ENCODE peak calls at places on chromosomes 3 and 15, in nine cellular contexts. L is activated effector memory CD4-positive, alpha-beta T cell treated with Interleukin-2 at 50 U/mL for 16 hours; T is GM12865; D is MCF 10A; C is progenitor cell of endocrine pancreas; G is Jurkat, Clone E6-1; M is epithelial cell of esophagus; Q is foreskin fibroblast; F is type B pancreatic cell. E is an unnamed sample.

GRCh38 chr3:43783987-43784639 is 93.4 kb downstream of the ABHD5 start:
- DNase-seq in M (no peak), D (no peak), C (no peak), F (no peak), T (no peak), L (no peak), Q (no peak), G (no peak), E (no peak)

GRCh38 chr15:67918205-67918861 is 78.5 kb upstream of the RNU6-1 start:
- DNase-seq in C (no peak), M (no peak), G (no peak), Q (no peak), F (no peak), L (no peak), T (no peak), D (no peak), E (no peak)

GRCh38 chr3:105835606-105836005 is 33.2 kb downstream of the CBLB start:
- DNase-seq in T (no peak), C (no peak), Q (no peak), L (no peak), F (no peak), M (no peak), D (no peak), G (no peak), E (no peak)

GRCh38 chr3:76565496-76566210 is 474.2 kb upstream of the ROBO2 start:
- DNase-seq in F (no peak), G (no peak), M (no peak), D (no peak), Q (no peak), T (peak), L (no peak), C (no peak), E (no peak)

GRCh38 chr15:99906356-99906755 is 173.1 kb upstream of the LYSMD4 start:
- DNase-seq in D (no peak), M (no peak), L (no peak), T (no peak), G (no peak), C (no peak), F (no peak), Q (no peak), E (no peak)

GRCh38 chr15:90836296-90836871 is 32.0 kb upstream of the FURIN start:
- DNase-seq in T (no peak), Q (peak), F (no peak), L (no peak), D (peak), M (peak), G (no peak), C (no peak), E (no peak)

GRCh38 chr3:33954956-33955355 is 156.5 kb downstream of the PDCD6IP start:
- DNase-seq in C (no peak), L (no peak), F (no peak), M (no peak), D (peak), Q (peak), T (no peak), G (no peak), E (no peak)

GRCh38 chr3:7876741-7877297 is 624.8 kb upstream of the LMCD1 start:
- DNase-seq in G (peak), L (peak), C (no peak), T (no peak), M (peak), D (no peak), F (no peak), Q (no peak), E (peak)

GRCh38 chr3:79871656-79872055 is 103.9 kb upstream of the ROBO1 start:
- DNase-seq in M (no peak), G (no peak), D (no peak), Q (peak), C (no peak), L (no peak), T (no peak), F (no peak), E (no peak)

GRCh38 chr3:51706021-51706485 is 815 bp upstream of the GRM2 start:
- DNase-seq in F (no peak), D (no peak), C (no peak), M (no peak), Q (no peak), T (no peak), G (no peak), L (no peak), E (no peak)

GRCh38 chr3:64140651-64141050 is 84.6 kb downstream of the PRICKLE2 start:
- DNase-seq in Q (peak), F (no peak), G (no peak), C (no peak), T (no peak), M (no peak), L (no peak), D (no peak), E (no peak)

GRCh38 chr3:46490338-46491084 is 7.3 kb upstream of the RTP3 start:
- DNase-seq in M (no peak), G (no peak), C (no peak), T (no peak), D (peak), F (no peak), Q (peak), L (no peak), E (no peak)

GRCh38 chr3:195124378-195124985 is 146.5 kb downstream of the XXYLT1 start:
- DNase-seq in C (no peak), M (no peak), F (no peak), G (no peak), L (no peak), D (no peak), Q (no peak), T (no peak), E (no peak)

GRCh38 chr15:58244546-58244945 is 106.4 kb downstream of the AQP9 start:
- DNase-seq in T (no peak), L (no peak), F (no peak), G (no peak), Q (no peak), M (no peak), C (no peak), D (no peak), E (no peak)

GRCh38 chr15:63531586-63531985 is 27.2 kb downstream of the USP3 start:
- DNase-seq in M (no peak), L (no peak), G (no peak), Q (no peak), D (no peak), C (no peak), T (peak), F (no peak), E (no peak)

E was measured in DND-41.